ENCODE peak calls at places on chromosomes 13 and 19, in six cellular contexts. Z, L, W, G, F and S are unnamed samples.

GRCh38 chr13:66794340-66795031 is 435.6 kb downstream of the PCDH9 start:
- DNase-seq in Z (no peak), L (peak; percentile 18), W (no peak), G (no peak), F (no peak), S (no peak)

GRCh38 chr13:110640591-110641029 is 25.3 kb downstream of the NAXD start:
- DNase-seq in Z (no peak), L (no peak), W (peak; percentile 83), G (no peak), F (no peak), S (no peak)

GRCh38 chr19:22602631-22603272 is 31.4 kb upstream of the ZNF492 start:
- DNase-seq in Z (no peak), L (no peak), W (no peak), G (no peak), F (no peak), S (no peak)

GRCh38 chr13:79642596-79642995 is 161.6 kb downstream of the NDFIP2 start:
- DNase-seq in Z (no peak), L (no peak), W (no peak), G (no peak), F (no peak), S (no peak)

GRCh38 chr19:17402982-17403855 is 2.2 kb downstream of the BST2 start:
- DNase-seq in Z (no peak), L (no peak), W (no peak), G (peak; percentile 81), F (no peak), S (no peak)

GRCh38 chr19:11242864-11243797 is 3.7 kb downstream of the ANGPTL8 start:
- DNase-seq in Z (peak; percentile 94), L (peak; percentile 96), W (peak; percentile 97), G (peak; percentile 98), F (peak; percentile 64), S (peak; percentile 95)

GRCh38 chr13:33931397-33931987 is 113.5 kb downstream of the RFC3 start:
- DNase-seq in Z (no peak), L (no peak), W (no peak), G (no peak), F (peak; percentile 26), S (no peak)

GRCh38 chr13:113923376-113924063 is 50.4 kb downstream of the C13orf46 start:
- DNase-seq in Z (peak; percentile 11), L (no peak), W (no peak), G (no peak), F (no peak), S (peak; percentile 18)

GRCh38 chr13:65597839-65598818 is 1632.0 kb downstream of the PCDH9 start:
- DNase-seq in Z (no peak), L (no peak), W (no peak), G (no peak), F (no peak), S (no peak)

GRCh38 chr13:71514900-71515598 is 352.0 kb downstream of the DACH1 start:
- DNase-seq in Z (no peak), L (no peak), W (no peak), G (no peak), F (no peak), S (no peak)

GRCh38 chr19:17806945-17807344 is 12.0 kb downstream of the B3GNT3 start:
- DNase-seq in Z (no peak), L (no peak), W (no peak), G (no peak), F (no peak), S (no peak)

GRCh38 chr13:37966266-37966665 is 96.7 kb upstream of the TRPC4 start:
- DNase-seq in Z (no peak), L (no peak), W (no peak), G (no peak), F (peak; percentile 18), S (no peak)

GRCh38 chr13:44573790-44574465 is 2.2 kb downstream of the TSC22D1 start:
- DNase-seq in Z (no peak), L (no peak), W (no peak), G (no peak), F (peak; percentile 24), S (no peak)

GRCh38 chr13:80214050-80214449 is 126.9 kb downstream of the SPRY2 start:
- DNase-seq in Z (no peak), L (no peak), W (no peak), G (no peak), F (no peak), S (no peak)

GRCh38 chr19:18223860-18224524 is 2.2 kb downstream of the PDE4C start:
- DNase-seq in Z (no peak), L (peak; percentile 63), W (peak; percentile 69), G (peak; percentile 83), F (no peak), S (peak; percentile 49)

GRCh38 chr19:29515706-29516357 is 10.0 kb upstream of the VSTM2B start:
- DNase-seq in Z (no peak), L (no peak), W (no peak), G (peak; percentile 59), F (no peak), S (no peak)

GRCh38 chr13:65613004-65613403 is 1617.1 kb downstream of the PCDH9 start:
- DNase-seq in Z (no peak), L (no peak), W (no peak), G (no peak), F (no peak), S (no peak)

GRCh38 chr13:44578064-44578394 is 1.9 kb upstream of the TSC22D1 start:
- DNase-seq in Z (no peak), L (no peak), W (no peak), G (no peak), F (peak; percentile 21), S (no peak)

GRCh38 chr13:93388701-93389100 is 162.1 kb downstream of the GPC6 start:
- DNase-seq in Z (no peak), L (no peak), W (no peak), G (no peak), F (no peak), S (no peak)

GRCh38 chr13:32205426-32206096 is 109.6 kb downstream of the ZAR1L start:
- DNase-seq in Z (no peak), L (no peak), W (no peak), G (no peak), F (no peak), S (no peak)

GRCh38 chr13:30125422-30126073 is 181.8 kb downstream of the KATNAL1 start:
- DNase-seq in Z (no peak), L (no peak), W (peak; percentile 90), G (no peak), F (no peak), S (no peak)

GRCh38 chr13:110233181-110233641 is 73.7 kb downstream of the COL4A1 start:
- DNase-seq in Z (peak; percentile 75), L (no peak), W (peak; percentile 90), G (peak; percentile 75), F (no peak), S (peak; percentile 74)

GRCh38 chr13:79361299-79361698 is 44.8 kb downstream of the RBM26 start:
- DNase-seq in Z (no peak), L (no peak), W (no peak), G (no peak), F (no peak), S (no peak)

GRCh38 chr19:10061717-10062310 is 24.3 kb upstream of the SHFL start:
- DNase-seq in Z (no peak), L (no peak), W (no peak), G (no peak), F (no peak), S (peak; percentile 24)

GRCh38 chr13:44730099-44730498 is 154.0 kb upstream of the TSC22D1 start:
- DNase-seq in Z (no peak), L (no peak), W (no peak), G (no peak), F (no peak), S (no peak)

GRCh38 chr19:32798201-32798600 is 71.4 kb downstream of the SLC7A9 start:
- DNase-seq in Z (no peak), L (no peak), W (no peak), G (no peak), F (no peak), S (no peak)

GRCh38 chr13:112826565-112826964 is 136.7 kb downstream of the ATP11A start:
- DNase-seq in Z (no peak), L (no peak), W (peak; percentile 34), G (peak; percentile 51), F (no peak), S (no peak)

GRCh38 chr19:1672038-1672768 is 19.8 kb upstream of the TCF3 start:
- DNase-seq in Z (no peak), L (peak; percentile 41), W (no peak), G (peak; percentile 86), F (no peak), S (no peak)
- H3K4me3 ChIP-seq in Z (no peak overlapping the region), L (peak overlapping the region; percentile 9), W (peak overlapping the region; percentile 24), G (no peak overlapping the region), F (no peak overlapping the region), S (peak overlapping the region; percentile 22)

DNA sequence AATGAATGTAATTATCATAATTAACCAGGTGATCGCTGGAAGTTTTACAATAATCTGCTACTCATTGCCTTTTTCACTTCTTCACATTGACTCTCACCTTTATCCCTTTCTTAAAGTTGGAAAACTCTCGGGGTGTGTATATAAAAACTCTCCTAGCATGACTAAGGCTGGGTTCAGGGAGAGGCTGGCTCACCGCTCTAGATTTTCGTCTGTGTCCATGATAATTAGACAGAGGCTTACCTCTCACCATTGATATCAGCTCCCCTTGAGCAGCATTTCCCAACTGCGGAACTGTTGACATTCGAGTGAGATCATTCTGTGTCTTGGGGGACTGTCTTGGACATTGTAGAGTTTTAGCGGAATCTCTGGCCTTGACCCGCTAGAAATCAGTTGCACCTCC is 39.4 kb downstream of the NFIX start:
- DNase-seq in Z (no peak), L (no peak), W (no peak), G (no peak), F (no peak), S (no peak)
- H3K36me3 ChIP-seq in Z (no peaks in the 10 kb centered on the region), L (no peaks in the 10 kb centered on the region), W (no peaks in the 10 kb centered on the region), G (no peaks in the 10 kb centered on the region), F (no peaks in the 10 kb centered on the region), S (no peaks in the 10 kb centered on the region)

GRCh38 chr19:7914598-7915045 is at the start of gene TGFBR3L:
- DNase-seq in Z (no peak), L (no peak), W (no peak), G (no peak), F (no peak), S (no peak)
- H3K4me3 ChIP-seq in Z (no peak within 1 kb of the TSS), L (no peak within 1 kb of the TSS), W (no peak within 1 kb of the TSS), G (no peak within 1 kb of the TSS), F (peak within 1 kb of the TSS; percentile 31), S (peak within 1 kb of the TSS; percentile 82)

DNA sequence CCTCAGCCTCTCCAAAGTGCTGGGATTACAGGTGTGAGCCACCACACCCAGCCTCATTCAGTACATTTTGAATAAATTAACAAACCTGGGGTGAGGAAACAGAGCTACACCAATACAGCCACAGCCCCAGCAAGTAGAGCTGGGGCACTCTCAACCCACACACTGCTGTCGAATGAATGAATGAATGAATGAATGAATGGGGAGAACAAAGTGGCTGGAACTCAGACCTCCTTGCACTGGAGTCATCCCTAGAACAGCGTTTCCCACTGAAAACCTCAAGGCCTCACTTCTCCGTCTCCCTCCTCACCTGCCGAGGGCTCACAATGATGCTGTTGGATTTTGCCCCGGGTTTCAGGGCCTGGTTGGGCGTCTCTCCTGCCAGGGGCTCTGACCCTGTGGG is 2.8 kb downstream of the ERCC1 start:
- DNase-seq in Z (no peak), L (no peak), W (no peak), G (no peak), F (no peak), S (no peak)
- H3K36me3 ChIP-seq in Z (no peaks in the 10 kb centered on the region), L (no peaks in the 10 kb centered on the region), W (peaks cover 43% of the 10 kb centered on the region), G (peaks cover 2% of the 10 kb centered on the region), F (peaks cover 27% of the 10 kb centered on the region), S (peaks cover 6% of the 10 kb centered on the region)

DNA sequence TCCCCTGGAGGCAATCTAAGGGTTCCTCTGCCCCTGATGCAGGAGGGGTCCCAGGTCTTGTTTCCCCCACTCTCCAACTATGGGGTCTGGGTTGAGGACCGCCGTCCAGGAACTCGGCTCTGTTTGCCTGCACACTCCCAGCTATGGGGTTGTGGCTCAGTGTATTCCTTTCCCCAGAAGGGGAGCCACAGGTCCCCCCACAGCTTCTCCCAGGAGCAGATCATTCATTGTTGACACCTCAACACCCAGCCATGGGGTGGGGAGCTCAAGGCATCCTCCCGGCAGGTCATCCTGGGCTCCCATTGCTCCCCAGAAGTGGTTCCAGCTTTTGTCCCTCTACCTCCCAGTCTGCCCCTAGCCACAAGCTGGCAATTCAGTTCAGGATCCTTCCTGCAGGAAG is 975 bp downstream of the ZNF358 start:
- DNase-seq in Z (no peak), L (no peak), W (peak; percentile 64), G (no peak), F (no peak), S (no peak)
- H3K4me3 ChIP-seq in Z (peak overlapping the region; percentile 62), L (peak overlapping the region; percentile 67), W (peak overlapping the region; percentile 89), G (no peak overlapping the region), F (peak overlapping the region; percentile 84), S (peak overlapping the region; percentile 88)